ENCODE peak calls at places on chromosomes 11 and 22, in five cellular contexts. G is PC-9, Y is activated gamma-delta T cell treated with Interleukin-2 at 50 U/mL for 16 hours, D is iris pigment epithelial cell, T is HFFc6. Q is an unnamed sample.

GRCh38 chr11:66188580-66188979 is 79.9 kb upstream of the RAB1B start:
- DNase-seq in G (no peak), Y (no peak), D (peak; percentile 82), T (peak; percentile 58), Q (no peak)

GRCh38 chr22:25167082-25167481 is 32.6 kb upstream of the CRYBB3 start:
- DNase-seq in G (peak; percentile 77), Y (no peak), D (no peak), T (no peak), Q (no peak)

GRCh38 chr11:30908272-30908671 is 322.1 kb upstream of the MPPED2 start:
- DNase-seq in G (no peak), Y (no peak), D (no peak), T (no peak), Q (no peak)

GRCh38 chr22:48718818-48719500 is 1108.7 kb downstream of the BRD1 start:
- DNase-seq in G (no peak), Y (no peak), D (no peak), T (no peak), Q (no peak)

GRCh38 chr22:46281866-46282678 is 14.3 kb downstream of the TTC38 start:
- DNase-seq in G (no peak), Y (no peak), D (no peak), T (no peak), Q (no peak)

GRCh38 chr11:12862761-12863469 is 146.2 kb upstream of the RASSF10 start:
- DNase-seq in G (no peak), Y (no peak), D (peak; percentile 81), T (peak; percentile 84), Q (no peak)

GRCh38 chr11:108967571-108967970 is 302.7 kb downstream of the DDX10 start:
- DNase-seq in G (peak; percentile 28), Y (no peak), D (no peak), T (peak; percentile 24), Q (no peak)

GRCh38 chr11:120805960-120806555 is 217.8 kb upstream of the TBCEL start:
- DNase-seq in G (no peak), Y (no peak), D (no peak), T (no peak), Q (peak; percentile 61)

GRCh38 chr22:37353839-37354238 is 71.5 kb downstream of the CYTH4 start:
- DNase-seq in G (peak; percentile 99), Y (no peak), D (peak; percentile 45), T (no peak), Q (no peak)